ENCODE peak calls at places on chromosomes 1 and 21, in six cellular contexts. Y is heart right ventricle, C is endodermal cell, F is breast epithelium, P is PC-3, D is mesendoderm. R is an unnamed sample. For H3K4me1 and H3K27me3, the result is how much of the 10 kb centered on the place peaks cover.

GRCh38 chr1:12586171-12586942 is 31.7 kb downstream of the DHRS3 start:
- DNase-seq in Y (no peak), C (no peak), F (no peak), P (no peak), D (no peak), R (no peak)

GRCh38 chr21:32702702-32703101 is 25.1 kb downstream of the SYNJ1 start:
- DNase-seq in Y (no peak), C (no peak), F (no peak), P (peak), D (peak), R (no peak)

GRCh38 chr1:205528887-205529825 is 24.7 kb downstream of the CDK18 start:
- DNase-seq in Y (peak), C (peak), F (peak), P (peak), D (peak), R (peak)

GRCh38 chr1:55352080-55352800 is 137.1 kb upstream of the USP24 start:
- DNase-seq in Y (no peak), C (no peak), F (no peak), P (no peak), D (no peak), R (no peak)

GRCh38 chr1:172902861-172903381 is 147.8 kb downstream of the TNFSF18 start:
- DNase-seq in Y (no peak), C (no peak), F (no peak), P (peak), D (no peak), R (no peak)

GRCh38 chr21:46211786-46212720 is 16.5 kb downstream of the LSS start:
- DNase-seq in Y (no peak), C (peak), F (no peak), P (peak), D (no peak), R (no peak)

GRCh38 chr1:204929487-204930185 is 59.0 kb downstream of the NFASC start:
- DNase-seq in Y (no peak), C (peak), F (no peak), P (no peak), D (no peak), R (peak)

GRCh38 chr21:38440746-38441145 is 57.5 kb downstream of the ERG start:
- DNase-seq in Y (no peak), C (no peak), F (no peak), P (peak), D (peak), R (no peak)

GRCh38 chr1:48499211-48499610 is 27.2 kb upstream of the SPATA6 start:
- DNase-seq in Y (no peak), C (peak), F (no peak), P (no peak), D (no peak), R (no peak)

GRCh38 chr1:151547119-151547899 is 7.2 kb downstream of the TUFT1 start:
- DNase-seq in Y (no peak), C (peak), F (peak), P (peak), D (peak), R (peak)

GRCh38 chr1:101065575-101065974 is 40.0 kb upstream of the DPH5 start:
- DNase-seq in Y (no peak), C (no peak), F (no peak), P (no peak), D (no peak), R (no peak)

GRCh38 chr1:57208903-57209302 is 215.0 kb downstream of the DAB1 start:
- DNase-seq in Y (no peak), C (no peak), F (no peak), P (no peak), D (no peak), R (no peak)

GRCh38 chr1:43439781-43440180 is 13.9 kb downstream of the HYI start:
- DNase-seq in Y (no peak), C (peak), F (no peak), P (no peak), D (no peak), R (peak)

GRCh38 chr1:159339517-159339916 is 37.4 kb downstream of the FCER1A start:
- DNase-seq in Y (no peak), C (no peak), F (no peak), P (no peak), D (peak), R (no peak)

GRCh38 chr1:38274974-38275373 is 228.4 kb upstream of the POU3F1 start:
- DNase-seq in Y (peak), C (no peak), F (no peak), P (no peak), D (no peak), R (no peak)

GRCh38 chr21:35095859-35096291 is 46.8 kb upstream of the RUNX1 start:
- DNase-seq in Y (no peak), C (no peak), F (no peak), P (no peak), D (no peak), R (no peak)

GRCh38 chr1:158534496-158534895 is 19.7 kb downstream of the OR6Y1 start:
- DNase-seq in Y (no peak), C (no peak), F (no peak), P (no peak), D (peak), R (no peak)

GRCh38 chr1:211158866-211159265 is 24.9 kb upstream of the KCNH1 start:
- DNase-seq in Y (no peak), C (no peak), F (no peak), P (no peak), D (no peak), R (no peak)

GRCh38 chr1:245216356-245217110 is 61.7 kb downstream of the KIF26B start:
- DNase-seq in Y (no peak), C (peak), F (no peak), P (no peak), D (peak), R (no peak)

GRCh38 chr1:197302775-197303174 is 34.7 kb downstream of the CRB1 start:
- DNase-seq in Y (no peak), C (no peak), F (no peak), P (peak), D (no peak), R (no peak)

GRCh38 chr1:19420606-19421005 is 64.7 kb downstream of the CAPZB start:
- DNase-seq in Y (no peak), C (no peak), F (no peak), P (no peak), D (no peak), R (no peak)

GRCh38 chr1:162663589-162664030 is 31.3 kb downstream of the DDR2 start:
- DNase-seq in Y (no peak), C (peak), F (no peak), P (peak), D (peak), R (peak)

GRCh38 chr1:116113615-116114014 is 2.4 kb downstream of the MAB21L3 start:
- DNase-seq in Y (no peak), C (no peak), F (no peak), P (no peak), D (no peak), R (no peak)

GRCh38 chr1:60894121-60894520 is 188.2 kb upstream of the NFIA start:
- DNase-seq in Y (no peak), C (no peak), F (no peak), P (no peak), D (no peak), R (no peak)

GRCh38 chr1:70567167-70567566 is 156.1 kb downstream of the CTH start:
- DNase-seq in Y (no peak), C (no peak), F (no peak), P (no peak), D (no peak), R (no peak)

GRCh38 chr1:145990249-145991097 is 5.9 kb downstream of the TXNIP start:
- DNase-seq in Y (peak), C (no peak), F (no peak), P (no peak), D (peak), R (no peak)

GRCh38 chr1:238811211-238811610 is 575.2 kb upstream of the CHRM3 start:
- DNase-seq in Y (no peak), C (no peak), F (no peak), P (no peak), D (no peak), R (no peak)

GRCh38 chr1:51247499-51247898 is 11.4 kb downstream of the RNF11 start:
- DNase-seq in Y (no peak), C (no peak), F (no peak), P (no peak), D (no peak), R (no peak)

GRCh38 chr1:31640964-31641363 is 3.7 kb downstream of the PEF1 start:
- DNase-seq in Y (no peak), C (no peak), F (no peak), P (no peak), D (peak), R (no peak)

GRCh38 chr1:156898151-156898550 is 4.6 kb downstream of the PEAR1 start:
- DNase-seq in Y (peak), C (peak), F (no peak), P (peak), D (no peak), R (no peak)

GRCh38 chr1:54803761-54804470 is 2.8 kb upstream of the TTC22 start:
- DNase-seq in Y (no peak), C (peak), F (no peak), P (no peak), D (no peak), R (peak)

GRCh38 chr21:14993072-14993471 is 71.7 kb downstream of the NRIP1 start:
- DNase-seq in Y (no peak), C (no peak), F (no peak), P (no peak), D (no peak), R (no peak)

GRCh38 chr1:198693321-198693720 is 54.5 kb downstream of the PTPRC start:
- DNase-seq in Y (no peak), C (no peak), F (no peak), P (no peak), D (no peak), R (no peak)

GRCh38 chr1:233971753-233972152 is 67.3 kb downstream of the SLC35F3 start:
- DNase-seq in Y (no peak), C (no peak), F (no peak), P (no peak), D (no peak), R (no peak)

GRCh38 chr1:223364685-223365382 is 858 bp upstream of the SUSD4 start:
- DNase-seq in Y (peak), C (peak), F (no peak), P (no peak), D (peak), R (no peak)

GRCh38 chr1:26529655-26530539 is at the start of gene RPS6KA1:
- DNase-seq in Y (peak), C (peak), F (peak), P (peak), D (peak), R (no peak)

GRCh38 chr21:27802816-27803475 is 836.1 kb upstream of the ADAMTS5 start:
- DNase-seq in Y (no peak), C (peak), F (no peak), P (peak), D (peak), R (no peak)

GRCh38 chr1:116360435-116361173 is 12.4 kb upstream of the ATP1A1 start:
- DNase-seq in Y (no peak), C (no peak), F (no peak), P (peak), D (no peak), R (no peak)

GRCh38 chr1:90717665-90718410 is 736 bp upstream of the BARHL2 start:
- DNase-seq in Y (no peak), C (peak), F (no peak), P (no peak), D (peak), R (no peak)

GRCh38 chr1:151537112-151537511 is 3.0 kb upstream of the TUFT1 start:
- DNase-seq in Y (no peak), C (no peak), F (no peak), P (peak), D (peak), R (no peak)

GRCh38 chr1:10242135-10242534 is 31.8 kb downstream of the KIF1B start:
- DNase-seq in Y (no peak), C (no peak), F (no peak), P (no peak), D (no peak), R (no peak)
- H3K4me1 ChIP-seq in Y (half or more), C (under half), F (under half), P (under half), D (under half), R (under half)

GRCh38 chr1:207913951-207914350 is 3.0 kb upstream of the CD34 start:
- DNase-seq in Y (no peak), C (no peak), F (no peak), P (no peak), D (no peak), R (no peak)
- H3K27me3 ChIP-seq in Y (under half), C (under half), F (under half), P (under half), D (under half), R (under half)

DNA sequence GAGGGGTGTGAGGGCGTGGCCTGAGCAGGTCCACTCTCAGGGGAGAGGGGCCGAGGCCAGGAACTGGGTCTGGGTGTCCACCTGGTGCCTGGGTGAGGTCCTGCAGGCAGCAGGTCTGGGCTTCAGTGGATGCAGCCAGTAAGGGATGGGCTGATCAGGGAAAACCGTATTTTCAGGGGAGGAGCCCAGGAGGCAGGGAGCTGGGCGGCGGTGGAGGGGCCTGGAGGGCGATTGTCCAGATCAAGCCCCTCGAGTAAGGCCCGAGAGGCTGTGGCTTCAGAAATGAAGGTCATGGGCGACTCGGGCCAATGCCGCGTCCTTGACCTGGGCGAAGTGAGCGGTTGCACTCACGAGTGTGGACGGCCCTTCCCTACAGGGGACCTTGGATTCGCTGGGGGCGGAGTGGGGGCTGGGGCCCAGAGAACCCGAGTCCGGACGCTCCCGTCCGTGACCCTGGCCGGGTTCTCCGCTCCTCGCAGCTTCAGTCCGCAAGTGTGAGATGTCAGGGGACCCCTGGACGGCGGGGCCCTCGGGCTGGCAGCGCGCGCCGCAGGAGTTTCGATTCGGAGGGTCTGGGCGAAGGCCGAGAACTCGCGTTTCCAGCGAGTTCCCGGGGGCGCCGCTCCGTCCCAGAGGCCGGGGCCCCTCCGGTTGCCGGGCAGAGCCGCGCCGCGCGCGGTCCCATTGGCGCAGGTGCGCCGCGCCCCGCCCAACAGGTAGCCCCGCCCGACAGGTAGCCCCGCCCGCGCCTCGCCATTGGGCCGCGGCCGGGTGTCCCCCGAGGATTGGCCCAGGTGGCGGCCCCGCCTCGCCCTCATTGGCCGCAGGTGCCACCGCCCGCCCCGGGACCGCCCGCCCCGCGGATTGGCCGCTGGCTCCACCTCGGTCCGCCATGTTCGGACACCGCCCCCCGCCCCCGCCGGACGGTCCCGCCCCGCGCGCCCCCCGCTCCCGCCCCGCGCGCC is at the start of gene PRKCZ:
- DNase-seq in Y (peak), C (peak), F (peak), P (peak), D (peak), R (peak)
- H3K4me3 ChIP-seq in Y (peak), C (peak), F (peak), P (peak), D (peak), R (peak)

GRCh38 chr1:9235560-9235959 is 986 bp downstream of the H6PD start:
- DNase-seq in Y (no peak), C (no peak), F (no peak), P (no peak), D (no peak), R (no peak)
- H3K4me1 ChIP-seq in Y (half or more), C (under half), F (under half), P (under half), D (under half), R (under half)

GRCh38 chr1:203227684-203228083 is 1.8 kb downstream of the CHIT1 start:
- DNase-seq in Y (no peak), C (no peak), F (no peak), P (no peak), D (no peak), R (no peak)
- H3K27me3 ChIP-seq in Y (under half), C (under half), F (under half), P (half or more), D (under half), R (under half)

DNA sequence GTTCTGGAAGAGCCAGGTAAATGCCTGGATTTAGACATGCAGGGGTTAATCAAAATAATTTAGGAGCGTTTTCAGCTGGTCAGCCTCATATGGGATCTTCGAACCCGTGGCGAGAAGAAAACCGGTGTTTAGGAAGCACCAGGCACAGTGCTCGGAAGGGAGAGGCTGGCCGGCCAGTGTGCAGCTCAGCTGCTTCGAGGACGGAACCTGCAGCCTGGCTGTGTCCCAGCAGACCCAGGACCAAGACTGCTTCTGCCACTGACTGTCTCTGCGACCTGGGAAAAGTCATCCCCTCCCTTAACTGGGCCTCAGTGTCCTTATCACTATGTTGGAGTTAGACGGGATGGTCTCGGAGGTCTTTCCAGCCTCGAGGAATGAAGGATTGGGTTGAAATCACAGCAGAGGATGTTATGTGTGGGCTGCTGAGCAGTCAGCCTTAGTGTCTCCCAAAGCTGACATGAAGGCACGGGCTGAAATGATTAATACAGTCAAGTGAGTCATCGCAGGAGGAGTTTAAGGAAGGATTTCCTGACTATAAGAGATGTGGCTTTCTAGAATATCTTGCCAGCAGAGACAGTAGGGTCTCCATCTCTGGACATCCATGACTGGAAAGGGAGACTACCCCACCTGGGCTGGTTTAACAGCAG is 20.8 kb downstream of the PPFIA4 start:
- DNase-seq in Y (no peak), C (no peak), F (no peak), P (peak), D (no peak), R (no peak)
- H3K4me3 ChIP-seq in Y (no peak), C (no peak), F (no peak), P (no peak), D (no peak), R (no peak)

GRCh38 chr1:27938488-27938887 is 3.7 kb downstream of the SMPDL3B start:
- DNase-seq in Y (no peak), C (no peak), F (no peak), P (no peak), D (no peak), R (no peak)
- H3K4me1 ChIP-seq in Y (under half), C (under half), F (under half), P (under half), D (under half), R (under half)

DNA sequence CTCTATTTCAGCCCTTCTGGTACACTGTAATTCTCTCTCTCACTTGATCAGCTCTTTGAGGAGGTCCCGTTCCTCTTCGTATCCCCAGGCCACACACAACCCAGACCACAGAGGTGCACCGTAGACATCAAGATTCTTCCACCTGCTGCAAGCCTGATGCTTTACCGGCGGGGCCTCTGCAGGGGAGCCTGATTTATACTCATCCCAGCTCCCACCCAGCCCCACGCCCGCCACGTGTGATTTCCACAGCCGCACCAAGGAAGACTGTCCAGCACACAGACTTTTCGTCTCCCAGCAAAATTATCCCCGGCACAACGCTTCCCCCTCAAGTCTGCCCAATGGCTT is 667 bp downstream of the SMYD3 start:
- DNase-seq in Y (no peak), C (no peak), F (no peak), P (peak), D (peak), R (no peak)
- H3K27me3 ChIP-seq in Y (under half), C (under half), F (under half), P (under half), D (under half), R (under half)

GRCh38 chr1:186828612-186829542 is at the start of gene PLA2G4A:
- DNase-seq in Y (peak), C (peak), F (peak), P (peak), D (peak), R (peak)
- H3K4me3 ChIP-seq in Y (peak), C (peak), F (peak), P (peak), D (peak), R (peak)

GRCh38 chr1:37041483-37041882 is 7.2 kb upstream of the GRIK3 start:
- DNase-seq in Y (no peak), C (no peak), F (no peak), P (no peak), D (no peak), R (no peak)
- H3K4me1 ChIP-seq in Y (under half), C (under half), F (under half), P (under half), D (under half), R (under half)